ENCODE peak calls at places on chromosomes 7 and 10, in seven cellular contexts. O is endothelial cell, A is GM23338, G is K562, E is NCI-H1105 treated with DMSO at 0.1 percent for 48 hours, I is HTR-8/SVneo, M is brain microvascular endothelial cell. Y is an unnamed sample.

GRCh38 chr7:135784013-135784412 is 35.4 kb upstream of the FAM180A start:
- DNase-seq in O (no peak), A (no peak), G (no peak), E (no peak), I (no peak), M (no peak), Y (no peak)

GRCh38 chr7:123271856-123272255 is 72.1 kb upstream of the SLC13A1 start:
- DNase-seq in O (no peak), A (no peak), G (no peak), E (no peak), I (no peak), M (no peak), Y (no peak)

GRCh38 chr10:124353896-124354295 is 64.8 kb downstream of the OAT start:
- DNase-seq in O (no peak), A (no peak), G (no peak), E (no peak), I (no peak), M (no peak), Y (no peak)

GRCh38 chr10:4533626-4534025 is 292.4 kb upstream of the AKR1E2 start:
- DNase-seq in O (no peak), A (no peak), G (no peak), E (no peak), I (no peak), M (no peak), Y (no peak)

GRCh38 chr10:49260636-49261296 is 38.2 kb upstream of the C10orf71 start:
- DNase-seq in O (no peak), A (no peak), G (no peak), E (no peak), I (no peak), M (no peak), Y (no peak)

GRCh38 chr10:103557455-103557854 is 64.0 kb downstream of the NEURL1 start:
- DNase-seq in O (no peak), A (no peak), G (no peak), E (no peak), I (no peak), M (no peak), Y (no peak)

GRCh38 chr10:102170602-102171001 is 18.4 kb downstream of the NOLC1 start:
- DNase-seq in O (no peak), A (no peak), G (no peak), E (no peak), I (no peak), M (no peak), Y (no peak)

GRCh38 chr7:55065079-55065478 is 46.3 kb downstream of the EGFR start:
- DNase-seq in O (no peak), A (no peak), G (no peak), E (no peak), I (peak; percentile 75), M (peak; percentile 96), Y (no peak)

GRCh38 chr10:57983226-57983870 is 284.3 kb downstream of the IPMK start:
- DNase-seq in O (no peak), A (no peak), G (no peak), E (no peak), I (no peak), M (no peak), Y (no peak)

GRCh38 chr10:69801434-69802315 is at the start of gene COL13A1:
- DNase-seq in O (peak; percentile 48), A (peak; percentile 97), G (peak; percentile 26), E (no peak), I (peak; percentile 77), M (peak; percentile 55), Y (peak; percentile 86)

GRCh38 chr10:86103391-86104101 is 263.0 kb downstream of the GRID1 start:
- DNase-seq in O (no peak), A (peak; percentile 42), G (no peak), E (no peak), I (no peak), M (no peak), Y (no peak)